ENCODE peak calls at places on chromosome 1, in seven cellular contexts. Y is stomach, L is breast epithelium, V is astrocyte of the spinal cord, D is WERI-Rb-1, Q is tibial nerve, P is upper lobe of right lung. Z is an unnamed sample.

GRCh38 chr1:8059161-8059622 is 33.1 kb upstream of the ERRFI1 start:
- DNase-seq in Y (no peak), L (no peak), V (peak), D (no peak), Q (no peak), P (no peak), Z (no peak)

GRCh38 chr1:219465247-219466093 is 147.4 kb downstream of the ZC3H11B start:
- DNase-seq in Y (no peak), L (no peak), V (no peak), D (no peak), Q (no peak), P (no peak), Z (no peak)

GRCh38 chr1:194309697-194310096 is 1123.3 kb upstream of the B3GALT2 start:
- DNase-seq in Y (no peak), L (no peak), V (no peak), D (no peak), Q (no peak), P (no peak), Z (no peak)

GRCh38 chr1:244065063-244065788 is 14.1 kb downstream of the ZBTB18 start:
- DNase-seq in Y (no peak), L (no peak), V (no peak), D (peak), Q (no peak), P (no peak), Z (no peak)

GRCh38 chr1:218347316-218347712 is 2.2 kb downstream of the TGFB2 start:
- DNase-seq in Y (no peak), L (no peak), V (peak), D (no peak), Q (no peak), P (no peak), Z (no peak)

GRCh38 chr1:152623203-152623844 is 421 bp upstream of the LCE3A start:
- DNase-seq in Y (no peak), L (no peak), V (no peak), D (peak), Q (no peak), P (no peak), Z (no peak)

GRCh38 chr1:55718758-55719671 is 503.9 kb upstream of the USP24 start:
- DNase-seq in Y (peak), L (peak), V (peak), D (no peak), Q (peak), P (peak), Z (no peak)

GRCh38 chr1:58884706-58885661 is 101.1 kb upstream of the JUN start:
- DNase-seq in Y (peak), L (no peak), V (no peak), D (no peak), Q (peak), P (no peak), Z (peak)

GRCh38 chr1:89955311-89955710 is 39.6 kb upstream of the ZNF326 start:
- DNase-seq in Y (no peak), L (no peak), V (no peak), D (no peak), Q (no peak), P (no peak), Z (no peak)

GRCh38 chr1:41892211-41892840 is 26.4 kb downstream of the HIVEP3 start:
- DNase-seq in Y (no peak), L (no peak), V (no peak), D (no peak), Q (no peak), P (no peak), Z (no peak)

GRCh38 chr1:109078317-109078716 is 2.5 kb upstream of the TAF13 start:
- DNase-seq in Y (no peak), L (no peak), V (no peak), D (no peak), Q (no peak), P (no peak), Z (no peak)

GRCh38 chr1:65572701-65573421 is 152.4 kb downstream of the LEPR start:
- DNase-seq in Y (no peak), L (no peak), V (no peak), D (no peak), Q (no peak), P (no peak), Z (no peak)

GRCh38 chr1:63537940-63538339 is 14.6 kb downstream of the EFCAB7 start:
- DNase-seq in Y (no peak), L (no peak), V (peak), D (no peak), Q (no peak), P (no peak), Z (no peak)

GRCh38 chr1:150151291-150152181 is 1.8 kb downstream of the PLEKHO1 start:
- DNase-seq in Y (peak), L (no peak), V (no peak), D (peak), Q (no peak), P (no peak), Z (no peak)

GRCh38 chr1:20896824-20897223 is 109.7 kb upstream of the HP1BP3 start:
- DNase-seq in Y (no peak), L (no peak), V (peak), D (no peak), Q (no peak), P (no peak), Z (peak)

GRCh38 chr1:59638172-59638800 is 176.5 kb upstream of the HOOK1 start:
- DNase-seq in Y (no peak), L (no peak), V (peak), D (no peak), Q (peak), P (no peak), Z (no peak)

GRCh38 chr1:111253876-111254275 is 26.4 kb downstream of the CHI3L2 start:
- DNase-seq in Y (no peak), L (no peak), V (no peak), D (no peak), Q (no peak), P (no peak), Z (no peak)

GRCh38 chr1:2206813-2207488 is 12.4 kb upstream of the FAAP20 start:
- DNase-seq in Y (no peak), L (no peak), V (no peak), D (peak), Q (no peak), P (peak), Z (no peak)

GRCh38 chr1:24980836-24981631 is 51.0 kb upstream of the RUNX3 start:
- DNase-seq in Y (no peak), L (no peak), V (no peak), D (no peak), Q (no peak), P (no peak), Z (no peak)

GRCh38 chr1:113929750-113930498 is 800 bp downstream of the HIPK1 start:
- DNase-seq in Y (peak), L (peak), V (peak), D (peak), Q (no peak), P (peak), Z (no peak)

GRCh38 chr1:6427445-6428390 is 3.1 kb downstream of the ESPN start:
- DNase-seq in Y (peak), L (peak), V (no peak), D (no peak), Q (no peak), P (no peak), Z (peak)

GRCh38 chr1:185644531-185644930 is 89.7 kb upstream of the HMCN1 start:
- DNase-seq in Y (no peak), L (no peak), V (no peak), D (no peak), Q (no peak), P (no peak), Z (no peak)

GRCh38 chr1:47684964-47685762 is 247.3 kb downstream of the FOXD2 start:
- DNase-seq in Y (no peak), L (no peak), V (peak), D (no peak), Q (no peak), P (peak), Z (peak)

GRCh38 chr1:153127296-153127695 is 14.0 kb upstream of the SPRR2F start:
- DNase-seq in Y (no peak), L (no peak), V (no peak), D (no peak), Q (no peak), P (no peak), Z (no peak)

GRCh38 chr1:184118051-184118450 is 66.5 kb downstream of the TSEN15 start:
- DNase-seq in Y (no peak), L (no peak), V (peak), D (no peak), Q (no peak), P (no peak), Z (no peak)

GRCh38 chr1:65596768-65597167 is 176.3 kb downstream of the LEPR start:
- DNase-seq in Y (no peak), L (no peak), V (no peak), D (no peak), Q (no peak), P (no peak), Z (no peak)

GRCh38 chr1:114457675-114458074 is 53.3 kb downstream of the TRIM33 start:
- DNase-seq in Y (no peak), L (no peak), V (no peak), D (no peak), Q (no peak), P (no peak), Z (no peak)

DNA sequence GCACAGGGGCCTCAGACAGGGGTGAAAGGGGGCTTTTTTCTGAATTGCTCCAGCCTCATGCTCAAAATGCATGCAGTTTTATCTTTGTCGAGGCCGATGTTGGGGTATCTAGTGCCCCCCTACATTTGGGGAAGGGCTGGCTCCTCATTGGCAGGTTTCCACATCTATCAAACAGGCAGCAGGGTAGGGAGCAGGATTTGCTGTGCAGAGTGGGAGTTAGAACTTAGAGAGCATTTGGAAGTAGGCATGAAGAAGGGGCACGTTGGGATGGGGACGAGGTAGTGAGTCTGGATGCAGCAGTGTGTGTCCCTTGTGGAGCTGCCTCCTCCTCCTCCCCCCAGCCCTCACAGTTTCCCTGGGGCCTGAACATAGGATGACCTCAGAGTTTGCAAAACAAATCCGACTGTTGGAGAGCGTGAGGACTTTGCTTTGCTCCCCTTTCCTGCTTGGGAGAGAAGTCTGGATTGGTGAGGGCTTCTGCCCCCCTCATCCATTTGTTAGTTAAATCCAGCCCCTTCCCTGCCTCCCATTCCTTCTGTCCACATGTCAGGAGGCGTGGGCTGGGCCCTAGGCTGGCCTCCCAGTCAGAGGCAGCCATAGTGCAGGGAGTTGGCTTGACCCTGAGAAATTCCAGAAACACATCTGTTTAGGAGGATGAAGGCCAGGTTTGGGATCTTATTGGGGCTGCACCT is 36.9 kb upstream of the GPR37L1 start:
- DNase-seq in Y (peak), L (peak), V (no peak), D (peak), Q (no peak), P (no peak), Z (no peak)
- H3K4me3 ChIP-seq in Y (no peak), L (no peak), V (no peak), D (no peak), Q (no peak), P (no peak), Z (no peak)

GRCh38 chr1:226650236-226650841 is 88.7 kb downstream of the ITPKB start:
- DNase-seq in Y (no peak), L (no peak), V (no peak), D (no peak), Q (no peak), P (no peak), Z (no peak)
- TF ChIP-seq CTCF in Y (no peak), L (no peak), V (no peak), D (no peak), Q (no peak), P (no peak), Z (no peak)

GRCh38 chr1:30751830-30752650 is 5.5 kb downstream of the LAPTM5 start:
- DNase-seq in Y (no peak), L (no peak), V (no peak), D (no peak), Q (no peak), P (no peak), Z (no peak)
- H3K4me3 ChIP-seq in Y (peak), L (no peak), V (no peak), D (no peak), Q (no peak), P (no peak), Z (no peak)

GRCh38 chr1:231183875-231184590 is 22.2 kb downstream of the TRIM67 start:
- DNase-seq in Y (no peak), L (no peak), V (no peak), D (no peak), Q (no peak), P (no peak), Z (no peak)

GRCh38 chr1:231186356-231187115 is 24.7 kb downstream of the TRIM67 start:
- DNase-seq in Y (no peak), L (no peak), V (no peak), D (no peak), Q (no peak), P (no peak), Z (no peak)

GRCh38 chr1:231182317-231182716 is 20.5 kb downstream of the TRIM67 start:
- DNase-seq in Y (no peak), L (no peak), V (no peak), D (no peak), Q (no peak), P (no peak), Z (no peak)

GRCh38 chr1:231185391-231185790 is 23.5 kb downstream of the TRIM67 start:
- DNase-seq in Y (no peak), L (no peak), V (no peak), D (no peak), Q (no peak), P (no peak), Z (no peak)

DNA sequence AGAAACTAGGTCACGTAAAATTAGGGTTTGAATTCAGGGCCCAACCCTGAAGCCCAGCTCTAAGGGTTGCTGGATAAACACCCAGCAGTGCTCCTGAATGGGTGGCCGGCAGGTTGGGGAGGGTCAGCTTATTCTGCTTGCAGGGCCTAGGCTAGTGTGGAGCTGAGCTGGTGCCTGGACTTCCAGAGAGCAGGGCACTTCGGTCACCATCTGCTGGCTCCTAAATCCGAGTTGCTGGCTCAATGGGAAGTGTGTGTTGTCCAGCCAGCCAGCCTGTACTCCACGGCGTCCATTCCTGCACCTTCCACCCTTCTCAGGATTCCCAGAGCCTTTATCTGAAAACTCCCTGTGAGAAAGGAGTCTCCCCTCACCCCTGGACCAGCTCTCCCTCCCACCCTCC is 23.0 kb downstream of the TRIM67 start:
- DNase-seq in Y (no peak), L (no peak), V (no peak), D (no peak), Q (no peak), P (no peak), Z (no peak)
- TF ChIP-seq CTCF in Y (no peak), L (no peak), V (no peak), D (no peak), Q (no peak), P (no peak), Z (no peak)

Z was measured in LNCaP clone FGC.